ENCODE peak calls at places on chromosome 7, in seven cellular contexts. One of them, this sample, is unnamed. For H3K4me1, the result is how much of the 10 kb centered on the place peaks cover.

GRCh38 chr7:29209745-29210144 is 15.2 kb downstream of the CHN2 start:
- DNase-seq in MM.1S: no peak
- DNase-seq in OCI-LY7: no peak
- DNase-seq in GM23248: no peak
- DNase-seq in HCT116: no peak
- DNase-seq in SK-N-SH: no peak
- DNase-seq in neural progenitor cell: no peak
- DNase-seq in this sample: no peak

GRCh38 chr7:94095359-94096009 is 91.3 kb upstream of the BET1 start:
- DNase-seq in MM.1S: no peak
- DNase-seq in OCI-LY7: no peak
- DNase-seq in GM23248: peak
- DNase-seq in HCT116: no peak
- DNase-seq in SK-N-SH: no peak
- DNase-seq in neural progenitor cell: no peak
- DNase-seq in this sample: no peak

GRCh38 chr7:51031216-51031615 is 248.5 kb upstream of the GRB10 start:
- DNase-seq in MM.1S: no peak
- DNase-seq in OCI-LY7: no peak
- DNase-seq in GM23248: no peak
- DNase-seq in HCT116: no peak
- DNase-seq in SK-N-SH: no peak
- DNase-seq in neural progenitor cell: no peak
- DNase-seq in this sample: no peak

GRCh38 chr7:126016722-126017121 is 1087.1 kb upstream of the POT1 start:
- DNase-seq in MM.1S: no peak
- DNase-seq in OCI-LY7: no peak
- DNase-seq in GM23248: no peak
- DNase-seq in HCT116: no peak
- DNase-seq in SK-N-SH: no peak
- DNase-seq in neural progenitor cell: no peak
- DNase-seq in this sample: no peak

GRCh38 chr7:10973061-10973941 is at the start of gene PHF14:
- DNase-seq in MM.1S: peak
- DNase-seq in OCI-LY7: peak
- DNase-seq in GM23248: peak
- DNase-seq in HCT116: peak
- DNase-seq in SK-N-SH: peak
- DNase-seq in neural progenitor cell: peak
- DNase-seq in this sample: peak

GRCh38 chr7:116730097-116731018 is 58.4 kb downstream of the MET start:
- DNase-seq in MM.1S: peak
- DNase-seq in OCI-LY7: no peak
- DNase-seq in GM23248: no peak
- DNase-seq in HCT116: no peak
- DNase-seq in SK-N-SH: no peak
- DNase-seq in neural progenitor cell: no peak
- DNase-seq in this sample: no peak

GRCh38 chr7:120053390-120053961 is 219.5 kb upstream of the KCND2 start:
- DNase-seq in MM.1S: no peak
- DNase-seq in OCI-LY7: no peak
- DNase-seq in GM23248: peak
- DNase-seq in HCT116: no peak
- DNase-seq in SK-N-SH: no peak
- DNase-seq in neural progenitor cell: no peak
- DNase-seq in this sample: no peak

GRCh38 chr7:105097619-105098018 is 83.6 kb downstream of the KMT2E start:
- DNase-seq in MM.1S: no peak
- DNase-seq in OCI-LY7: no peak
- DNase-seq in GM23248: peak
- DNase-seq in HCT116: no peak
- DNase-seq in SK-N-SH: no peak
- DNase-seq in neural progenitor cell: no peak
- DNase-seq in this sample: no peak

GRCh38 chr7:23385120-23385519 is 85.2 kb downstream of the IGF2BP3 start:
- DNase-seq in MM.1S: no peak
- DNase-seq in OCI-LY7: no peak
- DNase-seq in GM23248: no peak
- DNase-seq in HCT116: no peak
- DNase-seq in SK-N-SH: no peak
- DNase-seq in neural progenitor cell: no peak
- DNase-seq in this sample: no peak

GRCh38 chr7:47435889-47436312 is 146.0 kb downstream of the TNS3 start:
- DNase-seq in MM.1S: no peak
- DNase-seq in OCI-LY7: peak
- DNase-seq in GM23248: peak
- DNase-seq in HCT116: peak
- DNase-seq in SK-N-SH: peak
- DNase-seq in neural progenitor cell: peak
- DNase-seq in this sample: peak

GRCh38 chr7:125605241-125605640 is 675.6 kb upstream of the POT1 start:
- DNase-seq in MM.1S: no peak
- DNase-seq in OCI-LY7: no peak
- DNase-seq in GM23248: peak
- DNase-seq in HCT116: no peak
- DNase-seq in SK-N-SH: no peak
- DNase-seq in neural progenitor cell: no peak
- DNase-seq in this sample: no peak

GRCh38 chr7:117124585-117125220 is 171.4 kb downstream of the ST7 start:
- DNase-seq in MM.1S: peak
- DNase-seq in OCI-LY7: no peak
- DNase-seq in GM23248: peak
- DNase-seq in HCT116: peak
- DNase-seq in SK-N-SH: peak
- DNase-seq in neural progenitor cell: no peak
- DNase-seq in this sample: no peak

GRCh38 chr7:131557521-131558385 is 1.3 kb upstream of the PODXL start:
- DNase-seq in MM.1S: no peak
- DNase-seq in OCI-LY7: no peak
- DNase-seq in GM23248: peak
- DNase-seq in HCT116: no peak
- DNase-seq in SK-N-SH: peak
- DNase-seq in neural progenitor cell: peak
- DNase-seq in this sample: peak

GRCh38 chr7:34991938-34992840 is 45.1 kb downstream of the DPY19L1 start:
- DNase-seq in MM.1S: no peak
- DNase-seq in OCI-LY7: no peak
- DNase-seq in GM23248: peak
- DNase-seq in HCT116: peak
- DNase-seq in SK-N-SH: no peak
- DNase-seq in neural progenitor cell: no peak
- DNase-seq in this sample: no peak

GRCh38 chr7:69898189-69898588 is 299.9 kb downstream of the AUTS2 start:
- DNase-seq in MM.1S: no peak
- DNase-seq in OCI-LY7: peak
- DNase-seq in GM23248: no peak
- DNase-seq in HCT116: no peak
- DNase-seq in SK-N-SH: no peak
- DNase-seq in neural progenitor cell: no peak
- DNase-seq in this sample: no peak

GRCh38 chr7:26616235-26616634 is 248.2 kb downstream of the SKAP2 start:
- DNase-seq in MM.1S: no peak
- DNase-seq in OCI-LY7: no peak
- DNase-seq in GM23248: no peak
- DNase-seq in HCT116: peak
- DNase-seq in SK-N-SH: no peak
- DNase-seq in neural progenitor cell: no peak
- DNase-seq in this sample: no peak
- TF ChIP-seq EZH2phosphoT487 in MM.1S: no peak
- TF ChIP-seq EZH2phosphoT487 in OCI-LY7: no peak
- TF ChIP-seq EZH2phosphoT487 in GM23248: no peak
- TF ChIP-seq EZH2phosphoT487 in HCT116: no peak
- TF ChIP-seq EZH2phosphoT487 in SK-N-SH: no peak
- TF ChIP-seq EZH2phosphoT487 in neural progenitor cell: no peak
- TF ChIP-seq EZH2phosphoT487 in this sample: no peak

GRCh38 chr7:100208911-100209408 is 10.8 kb upstream of the PVRIG start:
- DNase-seq in MM.1S: peak
- DNase-seq in OCI-LY7: no peak
- DNase-seq in GM23248: no peak
- DNase-seq in HCT116: no peak
- DNase-seq in SK-N-SH: no peak
- DNase-seq in neural progenitor cell: no peak
- DNase-seq in this sample: peak
- H3K4me1 ChIP-seq in MM.1S: under half
- H3K4me1 ChIP-seq in OCI-LY7: half or more
- H3K4me1 ChIP-seq in GM23248: under half
- H3K4me1 ChIP-seq in HCT116: under half
- H3K4me1 ChIP-seq in SK-N-SH: under half
- H3K4me1 ChIP-seq in neural progenitor cell: under half
- H3K4me1 ChIP-seq in this sample: under half

GRCh38 chr7:17384400-17384799 is 85.9 kb downstream of the AHR start:
- DNase-seq in MM.1S: no peak
- DNase-seq in OCI-LY7: no peak
- DNase-seq in GM23248: no peak
- DNase-seq in HCT116: no peak
- DNase-seq in SK-N-SH: no peak
- DNase-seq in neural progenitor cell: no peak
- DNase-seq in this sample: peak
- TF ChIP-seq EZH2phosphoT487 in MM.1S: no peak
- TF ChIP-seq EZH2phosphoT487 in OCI-LY7: no peak
- TF ChIP-seq EZH2phosphoT487 in GM23248: no peak
- TF ChIP-seq EZH2phosphoT487 in HCT116: no peak
- TF ChIP-seq EZH2phosphoT487 in SK-N-SH: no peak
- TF ChIP-seq EZH2phosphoT487 in neural progenitor cell: no peak
- TF ChIP-seq EZH2phosphoT487 in this sample: no peak

DNA sequence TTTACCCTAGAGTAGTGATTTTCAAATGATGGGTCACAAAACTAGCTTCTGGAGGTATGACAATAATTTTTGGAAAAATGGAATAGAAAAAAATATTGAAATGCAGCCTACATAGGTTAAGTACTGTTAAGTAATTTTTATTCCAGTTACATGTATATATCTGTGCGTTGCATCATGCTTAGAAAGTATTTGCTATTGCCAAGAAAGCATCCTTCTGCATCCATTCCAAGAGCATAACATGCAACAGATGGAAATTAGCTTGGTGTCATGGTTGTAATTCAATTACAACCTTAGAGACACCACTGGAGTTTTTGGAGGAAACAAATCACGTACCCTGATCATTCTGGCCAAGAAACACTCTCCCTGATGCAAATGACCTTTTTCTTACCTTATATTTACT is 1.7 kb downstream of the AKR1B1 start:
- DNase-seq in MM.1S: no peak
- DNase-seq in OCI-LY7: no peak
- DNase-seq in GM23248: no peak
- DNase-seq in HCT116: no peak
- DNase-seq in SK-N-SH: no peak
- DNase-seq in neural progenitor cell: no peak
- DNase-seq in this sample: no peak
- H3K4me1 ChIP-seq in MM.1S: under half
- H3K4me1 ChIP-seq in OCI-LY7: under half
- H3K4me1 ChIP-seq in GM23248: under half
- H3K4me1 ChIP-seq in HCT116: under half
- H3K4me1 ChIP-seq in SK-N-SH: under half
- H3K4me1 ChIP-seq in neural progenitor cell: under half
- H3K4me1 ChIP-seq in this sample: under half

DNA sequence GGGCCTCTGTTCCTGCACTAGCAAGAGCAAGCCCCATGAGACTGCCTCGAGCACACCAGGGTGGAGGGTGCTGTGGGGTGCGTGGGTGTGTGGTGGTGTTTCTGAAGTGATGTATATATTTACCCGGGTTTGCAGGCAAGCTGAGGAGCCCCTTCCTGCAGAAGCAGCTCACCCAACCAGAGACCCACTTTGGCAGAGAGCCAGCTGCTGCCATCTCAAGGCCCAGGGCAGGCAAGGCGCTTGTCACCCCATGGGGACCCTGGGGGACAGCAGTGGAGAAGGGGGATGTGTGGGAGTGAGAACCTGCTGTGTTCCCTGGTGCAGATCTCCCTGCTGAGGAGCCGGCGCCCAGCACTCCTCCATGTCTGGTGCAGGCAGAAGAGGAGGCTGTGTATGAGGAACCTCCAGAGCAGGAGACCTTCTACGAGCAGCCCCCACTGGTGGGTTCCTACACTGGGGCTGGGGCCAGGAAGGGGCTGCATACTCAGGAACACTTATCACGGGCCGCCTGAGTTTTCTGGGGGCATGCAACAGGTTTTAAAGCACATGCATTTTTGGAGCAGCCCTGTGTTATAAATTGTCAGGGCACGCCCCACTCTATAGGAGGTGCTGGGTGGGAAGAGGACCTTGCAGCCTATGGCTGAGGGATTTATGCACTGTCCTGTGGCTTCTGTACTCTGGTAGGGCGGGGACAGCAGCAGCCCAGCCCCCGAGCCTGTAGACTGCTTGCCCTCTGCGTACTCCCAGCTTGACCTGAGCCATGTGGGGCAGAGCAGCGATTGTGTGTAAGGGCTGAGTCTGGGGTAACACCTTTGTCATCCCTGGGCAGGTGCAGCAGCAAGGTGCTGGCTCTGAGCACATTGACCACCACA is 5.9 kb downstream of the PGAM2 start:
- DNase-seq in MM.1S: no peak
- DNase-seq in OCI-LY7: no peak
- DNase-seq in GM23248: no peak
- DNase-seq in HCT116: no peak
- DNase-seq in SK-N-SH: no peak
- DNase-seq in neural progenitor cell: no peak
- DNase-seq in this sample: no peak
- TF ChIP-seq EZH2phosphoT487 in MM.1S: no peak
- TF ChIP-seq EZH2phosphoT487 in OCI-LY7: no peak
- TF ChIP-seq EZH2phosphoT487 in GM23248: no peak
- TF ChIP-seq EZH2phosphoT487 in HCT116: no peak
- TF ChIP-seq EZH2phosphoT487 in SK-N-SH: no peak
- TF ChIP-seq EZH2phosphoT487 in neural progenitor cell: no peak
- TF ChIP-seq EZH2phosphoT487 in this sample: no peak

This sample was measured in GM23338.